ENCODE peak calls at places on chromosomes 4 and X, in nine cellular contexts. H, E, V, Z, D, P, W, T and A are unnamed samples.

GRCh38 chrX:17441965-17442364 is 67.0 kb downstream of the NHS start:
- DNase-seq in H (no peak), E (no peak), V (peak), Z (no peak), D (no peak), P (no peak), W (no peak), T (no peak), A (no peak)

GRCh38 chr4:37827030-37827705 is 682 bp downstream of the PGM2 start:
- DNase-seq in H (peak), E (peak), V (peak), Z (peak), D (no peak), P (no peak), W (peak), T (peak), A (no peak)

GRCh38 chrX:153937056-153937455 is 2.2 kb upstream of the NAA10 start:
- DNase-seq in H (no peak), E (no peak), V (no peak), Z (no peak), D (no peak), P (no peak), W (no peak), T (no peak), A (no peak)

GRCh38 chr4:159048166-159048886 is 54.6 kb upstream of the RAPGEF2 start:
- DNase-seq in H (peak), E (peak), V (peak), Z (peak), D (peak), P (no peak), W (no peak), T (peak), A (no peak)

GRCh38 chr4:141158219-141158618 is 24.9 kb upstream of the RNF150 start:
- DNase-seq in H (no peak), E (no peak), V (peak), Z (peak), D (peak), P (no peak), W (no peak), T (no peak), A (peak)

GRCh38 chr4:53196872-53197759 is 168.7 kb downstream of the SCFD2 start:
- DNase-seq in H (no peak), E (no peak), V (peak), Z (peak), D (peak), P (peak), W (no peak), T (no peak), A (peak)

GRCh38 chr4:8244001-8244757 is 25.4 kb upstream of the HTRA3 start:
- DNase-seq in H (no peak), E (no peak), V (no peak), Z (no peak), D (no peak), P (no peak), W (no peak), T (no peak), A (no peak)

GRCh38 chrX:12970691-12971202 is 4.2 kb upstream of the TMSB4X start:
- DNase-seq in H (no peak), E (no peak), V (peak), Z (no peak), D (no peak), P (peak), W (peak), T (peak), A (no peak)

GRCh38 chrX:2264179-2265030 is 236.4 kb downstream of the DHRSX start:
- DNase-seq in H (no peak), E (no peak), V (no peak), Z (no peak), D (no peak), P (peak), W (no peak), T (no peak), A (no peak)

GRCh38 chrX:120741452-120741851 is 111.6 kb upstream of the C1GALT1C1 start:
- DNase-seq in H (no peak), E (no peak), V (peak), Z (no peak), D (no peak), P (no peak), W (no peak), T (no peak), A (no peak)

GRCh38 chr4:88276952-88277710 is 7.2 kb downstream of the PPM1K start:
- DNase-seq in H (no peak), E (no peak), V (no peak), Z (no peak), D (no peak), P (no peak), W (no peak), T (no peak), A (no peak)

GRCh38 chrX:115226929-115227328 is 7.0 kb downstream of the LRCH2 start:
- DNase-seq in H (no peak), E (no peak), V (peak), Z (no peak), D (peak), P (no peak), W (no peak), T (no peak), A (no peak)

GRCh38 chr4:68416591-68416990 is 30.7 kb upstream of the TMPRSS11E start:
- DNase-seq in H (no peak), E (no peak), V (peak), Z (no peak), D (no peak), P (no peak), W (no peak), T (no peak), A (no peak)

DNA sequence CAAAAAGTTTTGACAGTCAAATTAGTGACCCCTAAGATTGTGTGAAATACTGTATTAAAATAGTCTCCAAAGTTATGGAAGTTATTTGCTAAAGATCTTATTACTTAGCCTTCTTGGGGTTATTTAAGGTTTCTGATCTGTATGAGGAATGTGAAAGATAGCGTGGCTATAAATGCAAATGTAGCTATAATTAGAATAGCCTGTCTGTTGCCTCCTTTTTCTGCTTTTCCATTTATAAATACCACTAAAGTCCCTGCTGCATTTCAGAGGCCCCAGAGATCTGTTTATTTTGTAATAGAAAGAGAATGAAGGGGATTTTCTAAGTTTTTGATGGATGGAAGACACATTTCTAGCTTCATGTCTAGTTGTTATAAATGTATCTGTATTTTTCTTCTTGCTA is 74.1 kb downstream of the INTS12 start:
- DNase-seq in H (no peak), E (no peak), V (no peak), Z (no peak), D (no peak), P (no peak), W (no peak), T (no peak), A (no peak)
- H3K4me3 ChIP-seq in H (no peak), E (no peak), V (no peak), Z (no peak), D (no peak), P (no peak), W (no peak), T (no peak), A (no peak)

GRCh38 chrX:10904220-10904619 is 206.9 kb upstream of the HCCS start:
- DNase-seq in H (no peak), E (no peak), V (peak), Z (no peak), D (no peak), P (no peak), W (no peak), T (no peak), A (no peak)
- H3K4me3 ChIP-seq in H (no peak), E (no peak), V (no peak), Z (no peak), D (no peak), P (no peak), W (no peak), T (no peak), A (no peak)

DNA sequence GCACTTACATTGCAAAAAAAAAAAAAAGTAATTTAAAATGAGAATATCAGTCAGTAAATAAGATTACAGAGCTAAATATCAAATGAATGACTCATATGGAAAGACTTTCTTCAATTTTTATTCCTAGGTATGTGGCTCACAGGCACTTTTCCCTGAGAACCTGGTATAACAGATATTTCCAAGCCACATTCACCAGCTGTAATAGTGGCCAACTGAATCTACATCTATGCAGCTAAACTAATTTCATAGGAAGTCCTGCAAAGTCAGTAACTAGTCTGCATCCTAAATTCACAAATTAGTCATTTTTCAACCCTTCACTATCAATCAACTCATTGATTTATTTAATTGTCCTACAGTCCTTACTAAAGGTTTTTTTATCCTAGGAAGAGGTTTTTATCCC is 5.6 kb downstream of the PDE5A start:
- DNase-seq in H (no peak), E (no peak), V (peak), Z (no peak), D (no peak), P (no peak), W (no peak), T (no peak), A (no peak)
- H3K4me3 ChIP-seq in H (no peak), E (no peak), V (no peak), Z (no peak), D (no peak), P (no peak), W (no peak), T (no peak), A (no peak)

GRCh38 chrX:32084757-32085156 is 1012.9 kb upstream of the FTHL17 start:
- DNase-seq in H (no peak), E (no peak), V (no peak), Z (no peak), D (no peak), P (no peak), W (no peak), T (no peak), A (no peak)

DNA sequence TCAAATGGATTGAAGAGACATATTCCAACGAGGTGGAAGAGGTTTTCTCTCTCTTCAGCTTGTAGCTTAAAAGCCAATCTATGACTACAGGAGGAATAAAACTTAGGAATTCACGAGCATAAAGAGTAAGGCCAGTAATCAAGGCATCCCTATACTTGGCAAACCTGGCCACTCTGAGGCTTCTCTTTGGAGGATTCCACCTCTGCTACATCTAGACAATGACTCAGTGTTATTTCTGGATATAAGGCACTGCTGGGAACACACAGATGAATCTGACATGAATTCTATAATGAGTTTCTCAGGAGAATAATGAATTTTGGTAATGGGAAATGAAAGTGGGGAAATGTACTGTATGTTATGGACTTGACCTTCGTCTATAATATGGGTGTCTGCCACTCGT is 1015.8 kb upstream of the FTHL17 start:
- DNase-seq in H (no peak), E (no peak), V (no peak), Z (no peak), D (no peak), P (no peak), W (no peak), T (no peak), A (no peak)
- H3K4me3 ChIP-seq in H (no peak), E (no peak), V (no peak), Z (no peak), D (no peak), P (no peak), W (no peak), T (no peak), A (no peak)

DNA sequence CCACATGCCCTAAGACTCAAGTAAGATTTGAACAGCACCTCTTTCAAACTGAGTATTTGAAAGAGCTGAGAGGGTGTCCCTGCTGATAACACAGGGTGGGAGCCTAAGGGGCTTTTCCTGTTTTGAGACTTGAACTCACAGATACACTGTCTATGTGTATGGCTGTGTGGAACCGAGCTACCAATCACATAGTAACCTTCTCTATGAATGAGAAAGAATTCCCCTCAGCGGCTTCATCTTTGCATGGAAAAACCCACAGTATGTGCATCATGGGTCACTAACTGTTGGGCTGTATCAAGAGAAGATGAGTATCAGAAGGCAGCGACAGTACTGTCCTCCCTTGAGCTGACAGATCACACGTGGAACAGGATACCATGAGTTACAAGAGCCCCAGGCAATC is 336.3 kb downstream of the AFF2 start:
- DNase-seq in H (no peak), E (no peak), V (no peak), Z (no peak), D (no peak), P (no peak), W (no peak), T (no peak), A (no peak)
- H3K4me3 ChIP-seq in H (no peak), E (no peak), V (no peak), Z (no peak), D (no peak), P (no peak), W (no peak), T (no peak), A (no peak)